ENCODE peak calls at places on chromosome X, in eight cellular contexts. K, S, Y, W, R, D, G and A are unnamed samples.

GRCh38 chrX:110276778-110277177 is 41.1 kb downstream of the AMMECR1 start:
- DNase-seq in K (no peak), S (no peak), Y (no peak), W (no peak), R (peak; percentile 47), D (no peak), G (no peak), A (no peak)

GRCh38 chrX:23332101-23332887 is 2.4 kb upstream of the PTCHD1 start:
- DNase-seq in K (peak; percentile 7), S (peak; percentile 6), Y (no peak), W (peak; percentile 50), R (no peak), D (no peak), G (no peak), A (no peak)

GRCh38 chrX:139825618-139826017 is 107.2 kb downstream of the ATP11C start:
- DNase-seq in K (no peak), S (no peak), Y (no peak), W (no peak), R (no peak), D (no peak), G (no peak), A (no peak)

GRCh38 chrX:26409636-26410035 is 193.7 kb downstream of the MAGEB5 start:
- DNase-seq in K (no peak), S (no peak), Y (no peak), W (no peak), R (no peak), D (no peak), G (no peak), A (no peak)

GRCh38 chrX:40581333-40581910 is 652 bp downstream of the ATP6AP2 start:
- DNase-seq in K (no peak), S (no peak), Y (no peak), W (no peak), R (no peak), D (no peak), G (no peak), A (no peak)

GRCh38 chrX:128816919-128817318 is 706.4 kb downstream of the SMARCA1 start:
- DNase-seq in K (no peak), S (no peak), Y (no peak), W (peak; percentile 64), R (no peak), D (no peak), G (no peak), A (no peak)

GRCh38 chrX:31546130-31546529 is 474.3 kb upstream of the FTHL17 start:
- DNase-seq in K (no peak), S (no peak), Y (no peak), W (no peak), R (no peak), D (no peak), G (no peak), A (no peak)

GRCh38 chrX:70755850-70756249 is 152.7 kb downstream of the TEX11 start:
- DNase-seq in K (no peak), S (no peak), Y (no peak), W (peak; percentile 62), R (no peak), D (no peak), G (no peak), A (no peak)

GRCh38 chrX:129932792-129933321 is 26.9 kb downstream of the UTP14A start:
- DNase-seq in K (peak; percentile 26), S (no peak), Y (no peak), W (peak; percentile 32), R (no peak), D (peak; percentile 71), G (no peak), A (no peak)

GRCh38 chrX:13250831-13251612 is 68.8 kb downstream of the ATXN3L start:
- DNase-seq in K (no peak), S (no peak), Y (no peak), W (no peak), R (no peak), D (peak; percentile 72), G (no peak), A (no peak)

GRCh38 chrX:24768556-24768955 is 74.8 kb downstream of the POLA1 start:
- DNase-seq in K (no peak), S (no peak), Y (no peak), W (no peak), R (no peak), D (no peak), G (no peak), A (no peak)
- H3K36me3 ChIP-seq in K (no peaks in the 10 kb centered on the region), S (no peaks in the 10 kb centered on the region), Y (peaks cover 5% of the 10 kb centered on the region), W (no peaks in the 10 kb centered on the region), R (no peaks in the 10 kb centered on the region), D (no peaks in the 10 kb centered on the region), G (no peaks in the 10 kb centered on the region), A (no peaks in the 10 kb centered on the region)

GRCh38 chrX:7132335-7133035 is 15.0 kb upstream of the STS start:
- DNase-seq in K (peak; percentile 91), S (peak; percentile 86), Y (peak; percentile 56), W (peak; percentile 71), R (no peak), D (no peak), G (peak; percentile 51), A (peak; percentile 90)
- H3K4me3 ChIP-seq in K (no peak overlapping the region), S (no peak overlapping the region), Y (no peak overlapping the region), W (no peak overlapping the region), R (no peak overlapping the region), D (no peak overlapping the region), G (no peak overlapping the region), A (no peak overlapping the region)

GRCh38 chrX:131792789-131793462 is 230.2 kb upstream of the STK26 start:
- DNase-seq in K (peak; percentile 92), S (no peak), Y (no peak), W (no peak), R (peak; percentile 90), D (peak; percentile 95), G (peak; percentile 91), A (peak; percentile 89)
- TF ChIP-seq POLR2AphosphoS5 in K (peak; percentile 29), S (no peak), Y (no peak), W (no peak), R (no peak), D (no peak), G (no peak), A (peak; percentile 10)

GRCh38 chrX:20224814-20225487 is 41.8 kb downstream of the RPS6KA3 start:
- DNase-seq in K (no peak), S (no peak), Y (no peak), W (peak; percentile 4), R (peak; percentile 35), D (no peak), G (no peak), A (no peak)
- H3K36me3 ChIP-seq in K (no peaks in the 10 kb centered on the region), S (no peaks in the 10 kb centered on the region), Y (no peaks in the 10 kb centered on the region), W (no peaks in the 10 kb centered on the region), R (no peaks in the 10 kb centered on the region), D (no peaks in the 10 kb centered on the region), G (no peaks in the 10 kb centered on the region), A (no peaks in the 10 kb centered on the region)

GRCh38 chrX:86148594-86148993 is 343 bp downstream of the DACH2 start:
- DNase-seq in K (no peak), S (no peak), Y (no peak), W (peak; percentile 11), R (no peak), D (no peak), G (no peak), A (no peak)
- H3K4me3 ChIP-seq in K (peak overlapping the region; percentile 51), S (peak overlapping the region; percentile 23), Y (no peak overlapping the region), W (peak overlapping the region; percentile 68), R (no peak overlapping the region), D (peak overlapping the region; percentile 35), G (peak overlapping the region; percentile 38), A (peak overlapping the region; percentile 50)

GRCh38 chrX:43655961-43656494 is at the start of gene MAOA:
- DNase-seq in K (peak; percentile 88), S (peak; percentile 92), Y (no peak), W (peak; percentile 60), R (no peak), D (peak; percentile 92), G (peak; percentile 66), A (peak; percentile 87)
- TF ChIP-seq POLR2AphosphoS5 in K (peak; percentile 78), S (peak; percentile 86), Y (no peak), W (no peak), R (no peak), D (peak; percentile 86), G (no peak), A (peak; percentile 8)

GRCh38 chrX:123665197-123665596 is 67.7 kb downstream of the THOC2 start:
- DNase-seq in K (no peak), S (no peak), Y (no peak), W (no peak), R (no peak), D (no peak), G (no peak), A (no peak)
- H3K36me3 ChIP-seq in K (no peaks in the 10 kb centered on the region), S (no peaks in the 10 kb centered on the region), Y (peaks cover 8% of the 10 kb centered on the region), W (peaks cover 15% of the 10 kb centered on the region), R (peaks cover 1% of the 10 kb centered on the region), D (peaks cover 32% of the 10 kb centered on the region), G (no peaks in the 10 kb centered on the region), A (peaks cover 46% of the 10 kb centered on the region)

GRCh38 chrX:101080326-101080725 is 1.6 kb downstream of the TMEM35A start:
- DNase-seq in K (no peak), S (no peak), Y (no peak), W (no peak), R (no peak), D (no peak), G (no peak), A (no peak)
- H3K4me3 ChIP-seq in K (peak overlapping the region; percentile 48), S (no peak overlapping the region), Y (no peak overlapping the region), W (peak overlapping the region; percentile 80), R (no peak overlapping the region), D (peak overlapping the region; percentile 54), G (no peak overlapping the region), A (peak overlapping the region; percentile 39)

GRCh38 chrX:10577863-10578262 is 42.5 kb downstream of the MID1 start:
- DNase-seq in K (no peak), S (no peak), Y (no peak), W (no peak), R (no peak), D (no peak), G (no peak), A (no peak)

GRCh38 chrX:10579753-10580060 is 40.7 kb downstream of the MID1 start:
- DNase-seq in K (no peak), S (no peak), Y (peak; percentile 70), W (no peak), R (no peak), D (no peak), G (no peak), A (no peak)

GRCh38 chrX:10579018-10579752 is 41.2 kb downstream of the MID1 start:
- DNase-seq in K (no peak), S (no peak), Y (peak; percentile 78), W (no peak), R (no peak), D (no peak), G (no peak), A (no peak)

GRCh38 chrX:10574663-10575062 is 45.7 kb downstream of the MID1 start:
- DNase-seq in K (no peak), S (no peak), Y (no peak), W (no peak), R (no peak), D (no peak), G (no peak), A (no peak)

DNA sequence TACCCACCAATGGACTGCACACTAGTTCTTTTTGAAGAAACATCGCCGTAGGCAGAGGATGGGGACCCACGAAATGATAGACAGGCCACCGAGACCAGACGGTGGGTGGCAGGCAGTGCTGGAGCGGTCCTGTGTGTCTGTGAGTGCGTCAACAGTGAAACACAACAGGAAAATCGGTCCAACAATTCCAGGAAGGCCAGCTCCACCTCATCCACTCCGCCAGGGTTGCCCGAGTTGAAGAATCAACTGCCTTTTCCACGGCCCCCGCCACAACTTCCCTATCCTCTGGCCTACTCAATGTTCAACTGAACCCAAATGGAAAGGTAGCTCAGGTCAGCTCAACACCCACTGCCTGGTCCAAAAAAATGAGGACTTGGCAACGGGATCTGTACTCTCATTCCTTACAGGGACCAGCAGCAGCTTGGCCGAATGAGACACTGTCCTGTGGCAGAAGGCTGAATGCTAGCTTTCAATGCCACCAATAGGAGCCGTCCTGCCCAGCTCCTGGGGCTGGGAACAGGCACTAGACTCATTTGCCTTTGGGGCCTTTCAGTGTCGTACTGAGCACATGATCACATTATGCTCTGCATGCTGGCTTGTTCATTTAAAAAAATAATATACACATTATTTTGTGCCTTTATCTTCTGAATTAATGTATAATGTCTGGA is 43.5 kb downstream of the MID1 start:
- DNase-seq in K (no peak), S (no peak), Y (no peak), W (no peak), R (no peak), D (no peak), G (no peak), A (no peak)
- TF ChIP-seq POLR2AphosphoS5 in K (no peak), S (no peak), Y (no peak), W (no peak), R (no peak), D (no peak), G (no peak), A (no peak)